ENCODE peak calls at places on chromosomes 12 and 14, in four cellular contexts. H is HS-27A; G is foreskin keratinocyte; V is CD4-positive, alpha-beta T cell. X is an unnamed sample.

GRCh38 chr12:52655251-52655650 is 3.2 kb upstream of the KRT2 start:
- DNase-seq in H (no peak), G (peak), V (no peak), X (no peak)

GRCh38 chr12:2795291-2796186 is 769 bp downstream of the FKBP4 start:
- DNase-seq in H (no peak), G (peak), V (peak), X (peak)

GRCh38 chr14:75323571-75323970 is 44.9 kb downstream of the FOS start:
- DNase-seq in H (no peak), G (peak), V (no peak), X (no peak)

GRCh38 chr12:33605776-33606175 is 166.2 kb upstream of the SYT10 start:
- DNase-seq in H (no peak), G (peak), V (no peak), X (peak)

GRCh38 chr14:53183611-53184010 is 30.5 kb upstream of the DDHD1 start:
- DNase-seq in H (no peak), G (peak), V (no peak), X (no peak)

GRCh38 chr14:71582705-71583104 is 349.5 kb upstream of the RGS6 start:
- DNase-seq in H (peak), G (peak), V (no peak), X (no peak)

GRCh38 chr12:111840831-111841230 is 1.2 kb upstream of the MAPKAPK5 start:
- DNase-seq in H (no peak), G (no peak), V (no peak), X (no peak)

GRCh38 chr12:89179983-89180382 is 172.3 kb downstream of the DUSP6 start:
- DNase-seq in H (no peak), G (peak), V (no peak), X (no peak)

GRCh38 chr14:46048127-46048526 is 603.5 kb downstream of the RPL10L start:
- DNase-seq in H (no peak), G (peak), V (no peak), X (peak)

GRCh38 chr12:107027304-107028053 is 40.5 kb upstream of the MTERF2 start:
- DNase-seq in H (peak), G (peak), V (no peak), X (no peak)

GRCh38 chr14:71474866-71475265 is 457.4 kb upstream of the RGS6 start:
- DNase-seq in H (no peak), G (no peak), V (no peak), X (no peak)

GRCh38 chr14:98177551-98177950 is 1094.4 kb downstream of the BCL11B start:
- DNase-seq in H (no peak), G (no peak), V (no peak), X (no peak)

GRCh38 chr14:81095539-81095938 is 125.2 kb downstream of the GTF2A1 start:
- DNase-seq in H (no peak), G (no peak), V (no peak), X (no peak)

GRCh38 chr14:49512147-49512551 is 74.0 kb downstream of the RPS29 start:
- DNase-seq in H (peak), G (peak), V (no peak), X (no peak)

GRCh38 chr12:103665971-103666370 is 78.9 kb downstream of the STAB2 start:
- DNase-seq in H (no peak), G (no peak), V (no peak), X (no peak)

GRCh38 chr12:83057436-83057835 is 370.7 kb downstream of the TMTC2 start:
- DNase-seq in H (no peak), G (no peak), V (no peak), X (no peak)

GRCh38 chr12:131313635-131314034 is 359.9 kb downstream of the ADGRD1 start:
- DNase-seq in H (no peak), G (no peak), V (no peak), X (no peak)

GRCh38 chr12:12822886-12823285 is 9.7 kb downstream of the DDX47 start:
- DNase-seq in H (no peak), G (no peak), V (no peak), X (no peak)

GRCh38 chr12:65631621-65632111 is 192.6 kb upstream of the HMGA2 start:
- DNase-seq in H (peak), G (peak), V (no peak), X (no peak)

GRCh38 chr14:97179573-97179972 is 382.4 kb downstream of the VRK1 start:
- DNase-seq in H (no peak), G (no peak), V (no peak), X (no peak)

GRCh38 chr14:96920820-96921219 is 123.6 kb downstream of the VRK1 start:
- DNase-seq in H (no peak), G (no peak), V (no peak), X (no peak)

GRCh38 chr12:109998904-109999648 is at the start of gene ANKRD13A:
- DNase-seq in H (peak), G (peak), V (peak), X (peak)

GRCh38 chr12:75666126-75666979 is 154.9 kb upstream of the KRR1 start:
- DNase-seq in H (no peak), G (no peak), V (no peak), X (no peak)

X was measured in HAP-1.